ENCODE peak calls at places on chromosomes 5 and 9, in four cellular contexts. B, E, V and Y are unnamed samples.

GRCh38 chr5:71751422-71751821 is 32.3 kb downstream of the CARTPT start:
- DNase-seq in B (no peak), V (no peak), E (no peak), Y (no peak)

GRCh38 chr5:61991861-61992260 is 314.1 kb upstream of the KIF2A start:
- DNase-seq in B (no peak), E (no peak), V (no peak), Y (no peak)

GRCh38 chr9:91166796-91167366 is 194.8 kb downstream of the AUH start:
- DNase-seq in E (no peak), V (no peak), B (no peak), Y (no peak)

GRCh38 chr9:121405899-121406298 is 35.8 kb upstream of the STOM start:
- DNase-seq in V (no peak), B (no peak), E (no peak), Y (no peak)

GRCh38 chr5:396715-397032 is 46.3 kb upstream of the EXOC3 start:
- DNase-seq in B (no peak), V (no peak), E (no peak), Y (no peak)

GRCh38 chr9:137407590-137408300 is 15.2 kb downstream of the EXD3 start:
- DNase-seq in B (no peak), E (no peak), V (peak), Y (peak)

GRCh38 chr5:116042375-116042774 is 10.1 kb downstream of the ARL14EPL start:
- DNase-seq in B (no peak), V (no peak), E (no peak), Y (no peak)

GRCh38 chr5:91535508-91535907 is 152.4 kb upstream of the ARRDC3 start:
- DNase-seq in B (no peak), E (no peak), V (no peak), Y (no peak)

GRCh38 chr5:149310947-149311675 is 34.2 kb upstream of the GRPEL2 start:
- DNase-seq in E (no peak), V (no peak), B (no peak), Y (no peak)

GRCh38 chr9:111052831-111053230 is 14.6 kb upstream of the LPAR1 start:
- DNase-seq in E (no peak), B (no peak), V (no peak), Y (no peak)

GRCh38 chr9:20315672-20316071 is 306.6 kb downstream of the MLLT3 start:
- DNase-seq in E (no peak), V (no peak), B (no peak), Y (no peak)

GRCh38 chr9:13071921-13072320 is 207.6 kb downstream of the MPDZ start:
- DNase-seq in E (no peak), V (no peak), B (no peak), Y (no peak)

GRCh38 chr5:132176543-132176945 is 51.1 kb downstream of the P4HA2 start:
- DNase-seq in B (no peak), V (peak), E (no peak), Y (no peak)

GRCh38 chr9:122789256-122790046 is 718 bp downstream of the OR5C1 start:
- DNase-seq in E (no peak), V (no peak), B (no peak), Y (no peak)

GRCh38 chr5:103037673-103038455 is 82.1 kb downstream of the GIN1 start:
- DNase-seq in E (no peak), V (no peak), B (no peak), Y (no peak)

GRCh38 chr5:65926276-65926761 is at the start of gene ERBIN:
- DNase-seq in E (peak), V (peak), B (no peak), Y (no peak)

GRCh38 chr9:88339322-88339721 is 48.9 kb upstream of the SPIN1 start:
- DNase-seq in B (no peak), V (no peak), E (no peak), Y (no peak)

GRCh38 chr9:88344013-88344412 is 44.2 kb upstream of the SPIN1 start:
- DNase-seq in E (no peak), V (no peak), B (no peak), Y (no peak)

GRCh38 chr9:88342246-88342645 is 46.0 kb upstream of the SPIN1 start:
- DNase-seq in E (no peak), V (no peak), B (no peak), Y (no peak)
- TF ChIP-seq ATF3 in E (no peak), V (no peak), B (no peak), Y (no peak)

DNA sequence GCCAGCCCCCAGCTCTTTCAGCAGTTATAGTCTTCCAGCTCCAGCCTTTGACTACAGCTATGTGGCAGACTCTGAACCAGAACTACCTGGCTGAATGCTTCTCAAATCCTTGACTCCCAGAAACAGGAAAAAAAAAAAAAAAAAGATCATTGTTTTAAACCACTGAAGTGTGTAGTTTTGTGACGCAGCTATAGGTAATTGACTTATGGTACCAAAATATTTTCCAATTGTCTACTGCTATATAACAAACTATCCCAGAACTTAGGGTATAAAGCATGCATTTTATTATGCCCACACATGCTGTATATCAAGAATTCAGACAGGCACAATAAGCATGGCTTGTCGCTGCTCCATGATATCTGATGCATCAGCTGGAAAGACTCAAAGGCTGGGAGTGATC is 127.1 kb upstream of the POC5 start:
- DNase-seq in E (no peak), B (no peak), V (no peak), Y (no peak)
- TF ChIP-seq EP300 in E (no peak), B (no peak), V (no peak), Y (no peak)

GRCh38 chr5:55471468-55471867 is 63.3 kb downstream of the PLPP1 start:
- DNase-seq in B (no peak), E (no peak), V (no peak), Y (no peak)
- TF ChIP-seq ATF3 in B (no peak), E (no peak), V (no peak), Y (no peak)

DNA sequence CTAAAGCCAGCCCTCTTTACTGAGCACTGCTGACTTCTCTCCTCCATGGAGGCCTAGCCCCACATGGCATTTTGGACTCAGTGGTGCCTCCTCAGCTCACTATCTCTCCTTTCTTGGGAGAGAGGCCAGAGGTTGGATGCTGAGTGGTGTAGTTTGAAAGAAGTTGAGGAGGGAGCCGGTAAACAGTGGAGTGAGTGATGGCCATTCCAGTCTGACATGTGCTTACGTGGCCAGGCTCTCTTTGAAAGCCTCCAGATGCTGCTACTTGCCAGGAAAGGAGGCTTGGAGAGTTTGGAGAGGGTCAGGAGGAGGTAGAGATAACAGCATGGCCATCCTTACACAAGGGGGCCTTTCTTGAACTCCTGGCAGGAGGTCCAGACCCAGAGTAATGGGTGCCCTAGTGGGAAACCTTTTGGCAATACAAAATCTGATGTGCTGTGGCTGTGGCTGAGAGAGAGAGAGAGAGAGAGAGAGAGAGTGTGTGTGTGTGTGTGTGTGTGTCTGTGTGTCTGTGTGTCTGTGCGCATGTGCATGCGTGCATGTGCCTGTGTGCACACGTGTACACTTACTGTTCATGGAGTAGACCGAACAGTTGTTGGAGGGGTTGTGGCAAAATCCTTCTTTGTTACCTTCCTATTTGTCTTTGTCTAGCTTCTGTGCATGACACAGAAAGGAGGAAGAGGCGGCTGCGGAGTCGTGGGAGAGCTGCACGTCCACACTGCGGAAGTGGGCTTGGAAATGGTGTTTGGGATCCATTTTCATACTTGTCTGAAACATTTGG is 37.8 kb downstream of the RALGPS1 start:
- DNase-seq in V (no peak), E (no peak), B (no peak), Y (no peak)
- TF ChIP-seq EP300 in V (no peak), E (no peak), B (no peak), Y (no peak)

GRCh38 chr5:100667021-100667671 is 132.0 kb downstream of the FAM174A start:
- DNase-seq in E (no peak), B (no peak), V (no peak), Y (no peak)
- TF ChIP-seq ATF3 in E (no peak), B (no peak), V (peak), Y (no peak)